ENCODE peak calls at places on chromosomes 1 and 21, in seven cellular contexts. S is NB4, E is esophagus squamous epithelium, H is heart left ventricle, J is stomach, X is A549, V is adrenal gland. C is an unnamed sample.

GRCh38 chr1:77759090-77760028 is at the start of gene USP33:
- DNase-seq in S (peak), E (peak), H (peak), J (peak), X (peak), V (peak), C (peak)

GRCh38 chr1:17883662-17884395 is 128.7 kb downstream of the ACTL8 start:
- DNase-seq in S (no peak), E (no peak), H (no peak), J (no peak), X (no peak), V (no peak), C (no peak)

GRCh38 chr1:77655431-77655974 is 27.0 kb downstream of the ZZZ3 start:
- DNase-seq in S (no peak), E (no peak), H (no peak), J (no peak), X (peak), V (no peak), C (no peak)

GRCh38 chr1:208921259-208921658 is 662.3 kb upstream of the CAMK1G start:
- DNase-seq in S (no peak), E (no peak), H (no peak), J (no peak), X (no peak), V (no peak), C (no peak)

GRCh38 chr1:41533016-41533730 is 48.7 kb upstream of the EDN2 start:
- DNase-seq in S (no peak), E (no peak), H (peak), J (no peak), X (no peak), V (no peak), C (no peak)

GRCh38 chr1:179353546-179353945 is 12.2 kb upstream of the AXDND1 start:
- DNase-seq in S (no peak), E (no peak), H (peak), J (no peak), X (no peak), V (no peak), C (peak)

GRCh38 chr21:45655071-45655470 is 11.5 kb downstream of the PCBP3 start:
- DNase-seq in S (no peak), E (no peak), H (no peak), J (no peak), X (no peak), V (no peak), C (no peak)

GRCh38 chr1:76291186-76291585 is 216.6 kb downstream of the ST6GALNAC3 start:
- DNase-seq in S (no peak), E (no peak), H (no peak), J (no peak), X (no peak), V (no peak), C (no peak)

GRCh38 chr1:89942825-89943658 is 51.9 kb upstream of the ZNF326 start:
- DNase-seq in S (peak), E (no peak), H (no peak), J (no peak), X (peak), V (no peak), C (no peak)

GRCh38 chr21:38984982-38985422 is 179.3 kb downstream of the ETS2 start:
- DNase-seq in S (peak), E (no peak), H (no peak), J (no peak), X (no peak), V (no peak), C (peak)

GRCh38 chr1:12056331-12056841 is 6.7 kb upstream of the TNFRSF8 start:
- DNase-seq in S (no peak), E (no peak), H (no peak), J (no peak), X (no peak), V (no peak), C (no peak)

GRCh38 chr1:13794231-13795187 is 94.5 kb downstream of the PRDM2 start:
- DNase-seq in S (no peak), E (no peak), H (no peak), J (no peak), X (no peak), V (no peak), C (no peak)

GRCh38 chr1:18300376-18300775 is 180.4 kb upstream of the KLHDC7A start:
- DNase-seq in S (no peak), E (no peak), H (no peak), J (no peak), X (no peak), V (no peak), C (no peak)

GRCh38 chr21:45415943-45416611 is 11.1 kb downstream of the COL18A1 start:
- DNase-seq in S (no peak), E (no peak), H (peak), J (no peak), X (no peak), V (peak), C (peak)

GRCh38 chr1:218686258-218686657 is 341.1 kb downstream of the TGFB2 start:
- DNase-seq in S (no peak), E (no peak), H (no peak), J (no peak), X (no peak), V (no peak), C (no peak)

GRCh38 chr1:155064813-155065436 is 1.4 kb downstream of the EFNA4 start:
- DNase-seq in S (no peak), E (no peak), H (no peak), J (no peak), X (no peak), V (peak), C (no peak)

GRCh38 chr1:162854245-162854860 is 6.6 kb downstream of the CCDC190 start:
- DNase-seq in S (peak), E (no peak), H (peak), J (peak), X (peak), V (peak), C (peak)

GRCh38 chr21:25831300-25831699 is 96.5 kb downstream of the GABPA start:
- DNase-seq in S (no peak), E (no peak), H (no peak), J (no peak), X (no peak), V (no peak), C (no peak)

GRCh38 chr1:103162360-103162759 is 54.0 kb upstream of the COL11A1 start:
- DNase-seq in S (peak), E (no peak), H (no peak), J (no peak), X (no peak), V (no peak), C (no peak)

GRCh38 chr1:41020109-41020576 is 1.4 kb downstream of the SLFNL1 start:
- DNase-seq in S (no peak), E (no peak), H (no peak), J (no peak), X (no peak), V (no peak), C (no peak)

GRCh38 chr1:54591127-54591756 is 32.1 kb downstream of the FAM151A start:
- DNase-seq in S (no peak), E (no peak), H (no peak), J (no peak), X (no peak), V (no peak), C (no peak)

GRCh38 chr1:77406661-77407060 is 124.8 kb downstream of the AK5 start:
- DNase-seq in S (no peak), E (no peak), H (no peak), J (no peak), X (peak), V (no peak), C (no peak)

GRCh38 chr1:40384413-40384762 is 10.9 kb downstream of the SMAP2 start:
- DNase-seq in S (no peak), E (no peak), H (no peak), J (peak), X (no peak), V (no peak), C (no peak)

GRCh38 chr1:185316163-185317033 is 645 bp downstream of the IVNS1ABP start:
- DNase-seq in S (peak), E (peak), H (peak), J (peak), X (peak), V (peak), C (peak)

GRCh38 chr1:185318431-185319151 is 1.5 kb upstream of the IVNS1ABP start:
- DNase-seq in S (no peak), E (no peak), H (no peak), J (no peak), X (no peak), V (no peak), C (no peak)

GRCh38 chr1:185315364-185316108 is 1.5 kb downstream of the IVNS1ABP start:
- DNase-seq in S (peak), E (no peak), H (no peak), J (peak), X (no peak), V (no peak), C (no peak)

GRCh38 chr1:185317886-185318310 is 855 bp upstream of the IVNS1ABP start:
- DNase-seq in S (no peak), E (peak), H (peak), J (peak), X (peak), V (peak), C (no peak)

DNA sequence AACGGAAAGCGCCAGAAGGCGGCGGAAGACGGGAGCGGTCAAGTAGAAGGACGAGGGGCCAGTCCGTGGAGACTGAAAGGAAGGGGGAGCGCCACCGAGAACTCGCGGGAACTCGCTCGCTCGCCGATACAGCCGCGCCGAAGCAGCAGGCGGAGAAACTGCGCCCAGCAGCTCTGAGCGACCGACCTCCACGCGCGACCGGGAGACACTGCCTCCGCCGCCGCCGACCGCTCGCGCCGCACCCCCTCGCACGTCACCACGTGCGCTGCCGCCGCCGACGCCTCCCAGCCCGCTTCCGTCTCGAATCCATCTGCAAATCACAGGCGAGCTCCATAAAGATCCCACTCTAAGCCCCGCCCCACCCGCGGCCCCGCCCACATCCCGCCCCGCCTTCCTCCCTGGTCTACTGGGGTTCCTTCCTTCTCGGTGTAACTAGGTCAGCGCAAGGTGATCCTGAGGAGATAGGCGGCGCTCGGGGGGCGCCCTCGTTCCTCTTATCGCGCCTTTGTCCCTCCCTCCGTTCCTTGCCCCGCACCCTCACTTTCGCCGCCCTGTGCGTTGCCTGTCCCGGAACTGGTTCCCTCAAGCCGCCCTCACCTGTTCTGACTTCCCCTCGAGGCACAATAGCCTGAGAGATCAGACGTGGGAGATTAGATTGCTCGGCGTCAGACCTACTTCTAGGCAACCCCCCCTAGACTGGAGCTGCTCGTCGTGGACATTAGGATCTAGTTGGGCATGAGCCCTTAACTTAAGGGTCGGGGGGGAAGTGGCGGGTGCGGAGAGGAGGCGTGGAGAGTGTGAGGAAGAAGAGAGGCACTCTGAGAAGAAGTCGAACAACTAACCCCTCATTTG is at the start of gene IVNS1ABP:
- DNase-seq in S (peak), E (peak), H (peak), J (peak), X (peak), V (peak), C (peak)
- TF ChIP-seq CTCF in S (peak), E (peak), H (no peak), J (peak), X (peak), V (no peak), C (no peak)

DNA sequence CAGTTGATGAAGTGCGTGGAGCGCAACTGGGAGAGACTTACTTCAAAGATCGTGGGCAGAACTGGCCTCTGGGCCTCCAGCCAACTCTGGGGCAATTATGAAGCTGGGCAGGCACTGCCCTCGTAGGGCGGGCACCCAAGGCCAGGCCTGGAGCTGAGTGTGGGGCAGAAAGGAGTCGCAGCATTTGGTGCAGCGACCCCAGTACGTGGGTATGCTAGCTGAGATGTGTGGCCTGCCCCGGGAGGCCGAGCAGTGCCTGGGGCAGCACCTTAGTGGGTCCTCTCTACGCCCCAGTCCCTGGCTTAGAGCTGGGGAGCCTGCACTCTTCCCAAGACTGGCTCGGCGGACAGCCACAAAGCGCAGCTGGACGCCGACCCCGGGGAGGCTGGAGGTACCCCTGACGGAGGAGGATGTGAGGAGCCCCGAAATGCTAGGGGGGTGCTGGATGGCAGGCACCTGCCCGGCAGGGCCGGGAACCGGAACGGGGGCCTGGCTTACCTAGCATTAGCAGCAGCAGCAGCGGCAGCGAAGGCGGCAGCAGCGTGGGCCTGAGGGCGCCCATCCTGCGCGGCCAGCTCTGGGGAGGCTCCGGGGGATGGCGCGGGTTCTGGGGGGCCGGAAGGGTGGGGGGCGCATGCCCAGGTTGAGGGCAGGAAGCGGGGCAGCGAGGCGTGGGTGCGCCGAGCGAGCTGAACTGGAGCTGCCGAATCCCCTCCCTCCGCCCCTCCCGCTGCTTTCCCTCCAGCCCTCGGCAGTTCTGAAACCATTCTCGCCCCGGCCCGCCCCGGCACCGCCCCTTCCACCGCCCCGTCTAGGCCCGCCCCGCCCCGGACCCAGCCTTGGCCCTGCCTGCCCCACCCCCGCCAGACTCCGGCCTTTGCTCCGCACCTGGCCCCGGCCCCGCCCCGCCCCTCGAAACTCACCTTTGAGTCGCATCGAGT is at the start of gene IGSF8:
- DNase-seq in S (peak), E (peak), H (peak), J (peak), X (peak), V (peak), C (peak)
- TF ChIP-seq POLR2A in S (peak), E (no peak), H (peak), J (no peak), X (no peak), V (peak), C (peak)

GRCh38 chr1:171934664-171935063 is 93.4 kb downstream of the DNM3 start:
- DNase-seq in S (no peak), E (no peak), H (no peak), J (no peak), X (no peak), V (no peak), C (no peak)

GRCh38 chr1:171931752-171932151 is 90.5 kb downstream of the DNM3 start:
- DNase-seq in S (no peak), E (no peak), H (no peak), J (no peak), X (no peak), V (no peak), C (no peak)

GRCh38 chr1:171935086-171935485 is 93.8 kb downstream of the DNM3 start:
- DNase-seq in S (no peak), E (no peak), H (no peak), J (no peak), X (no peak), V (no peak), C (no peak)

GRCh38 chr1:171929121-171929520 is 87.8 kb downstream of the DNM3 start:
- DNase-seq in S (no peak), E (no peak), H (no peak), J (no peak), X (no peak), V (no peak), C (no peak)
- TF ChIP-seq CTCF in S (no peak), E (no peak), H (no peak), J (no peak), X (no peak), V (no peak), C (no peak)

DNA sequence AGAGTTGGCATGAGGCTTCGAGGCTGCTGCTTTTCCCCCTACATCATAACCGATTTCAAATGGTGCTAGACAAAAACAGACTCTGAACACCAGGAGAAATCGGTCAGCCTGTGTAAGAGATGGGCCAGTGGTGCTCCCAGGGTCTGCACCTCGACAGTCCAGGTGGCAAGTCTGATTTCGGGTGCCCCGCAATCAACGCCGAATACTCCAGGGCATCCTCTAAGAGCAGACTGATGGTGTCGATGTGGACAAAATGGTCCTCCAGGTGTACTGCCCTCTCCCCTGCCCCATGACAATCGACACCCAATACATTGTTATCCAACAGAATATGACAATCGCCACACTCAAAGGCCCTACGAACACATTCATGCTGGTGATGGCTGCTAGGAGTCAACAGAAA is 50.0 kb downstream of the CD46 start:
- DNase-seq in S (no peak), E (no peak), H (no peak), J (no peak), X (no peak), V (no peak), C (no peak)
- TF ChIP-seq POLR2A in S (no peak), E (no peak), H (no peak), J (no peak), X (no peak), V (no peak), C (no peak)

GRCh38 chr1:3911981-3912808 is 12.1 kb upstream of the C1orf174 start:
- DNase-seq in S (no peak), E (no peak), H (no peak), J (no peak), X (no peak), V (no peak), C (no peak)

GRCh38 chr1:3910049-3910731 is 10.1 kb upstream of the C1orf174 start:
- DNase-seq in S (no peak), E (no peak), H (no peak), J (no peak), X (no peak), V (no peak), C (no peak)

GRCh38 chr1:3909615-3910014 is 9.5 kb upstream of the C1orf174 start:
- DNase-seq in S (no peak), E (no peak), H (no peak), J (no peak), X (no peak), V (no peak), C (no peak)

GRCh38 chr1:3911521-3911845 is 11.4 kb upstream of the C1orf174 start:
- DNase-seq in S (no peak), E (no peak), H (no peak), J (no peak), X (no peak), V (no peak), C (no peak)

GRCh38 chr1:3910769-3911520 is 10.9 kb upstream of the C1orf174 start:
- DNase-seq in S (peak), E (no peak), H (peak), J (peak), X (peak), V (peak), C (peak)
- TF ChIP-seq CTCF in S (peak), E (peak), H (peak), J (peak), X (peak), V (peak), C (no peak)

DNA sequence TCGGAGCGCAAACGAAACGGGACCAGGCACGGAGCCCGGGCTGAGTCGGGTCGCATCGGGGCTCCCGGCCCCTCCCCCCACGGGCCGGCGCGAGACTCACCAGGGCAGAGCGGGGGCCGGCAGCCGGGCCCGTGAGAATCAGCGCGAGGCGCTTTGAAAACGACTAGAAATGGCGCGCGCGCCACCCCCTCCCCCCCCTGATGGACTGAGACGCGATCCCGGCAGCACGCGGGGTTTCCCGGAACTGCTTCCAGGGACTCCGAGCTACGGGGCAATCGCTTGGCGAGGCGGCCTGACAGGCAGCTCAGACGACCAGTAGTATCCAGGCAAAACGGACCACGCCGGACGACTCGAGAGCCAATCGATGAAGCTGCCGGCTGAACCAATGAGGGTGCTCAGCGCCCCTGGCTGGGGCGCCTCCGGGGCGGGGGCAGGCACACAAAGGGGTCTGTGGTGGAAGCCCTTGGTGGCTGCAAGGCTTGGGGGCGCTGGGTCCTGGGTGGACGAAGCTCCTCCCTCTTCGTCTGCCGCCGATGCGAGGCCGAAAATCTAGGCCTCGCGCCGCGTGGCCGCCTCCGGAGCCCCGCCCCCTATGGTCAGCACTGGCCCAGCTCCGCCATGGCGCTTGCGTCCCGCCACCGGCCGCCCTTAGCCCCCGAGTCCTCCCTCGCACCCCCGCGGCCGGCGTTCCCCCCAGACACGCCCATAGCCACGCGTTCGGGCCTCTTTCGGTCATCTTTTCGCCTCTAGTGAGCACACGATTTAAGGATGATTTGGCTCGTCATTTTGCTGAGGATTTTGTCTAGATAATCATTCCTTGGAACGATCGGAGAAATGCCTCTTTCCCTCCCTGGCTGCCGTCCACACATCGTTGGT is at the start of gene HNRNPR:
- DNase-seq in S (peak), E (peak), H (peak), J (peak), X (peak), V (peak), C (peak)
- TF ChIP-seq POLR2A in S (peak), E (peak), H (peak), J (no peak), X (peak), V (peak), C (peak)

GRCh38 chr1:65265296-65266271 is 43.8 kb upstream of the DNAJC6 start:
- DNase-seq in S (no peak), E (no peak), H (peak), J (peak), X (no peak), V (peak), C (peak)
- TF ChIP-seq CTCF in S (no peak), E (no peak), H (peak), J (peak), X (no peak), V (no peak), C (no peak)

DNA sequence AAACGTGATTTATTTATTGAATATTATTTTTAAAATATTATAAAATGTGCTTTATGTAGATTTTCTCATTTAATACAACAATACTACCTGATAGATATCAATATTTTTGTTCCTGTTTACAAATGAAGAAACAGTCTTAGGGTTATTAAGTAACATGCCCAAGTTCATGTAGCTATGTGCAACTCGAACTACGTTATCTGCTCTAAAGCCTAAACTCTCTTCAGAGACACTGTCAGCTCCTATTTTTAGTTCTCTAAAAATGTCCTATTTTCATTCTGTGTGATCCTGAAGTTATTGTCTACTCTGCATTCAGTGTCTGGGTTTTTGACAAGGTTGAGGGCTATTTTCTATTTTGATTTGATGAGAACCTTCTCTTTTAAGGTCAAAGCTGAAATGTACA is 550.1 kb upstream of the B3GALT2 start:
- DNase-seq in S (no peak), E (no peak), H (no peak), J (no peak), X (no peak), V (no peak), C (no peak)
- TF ChIP-seq POLR2A in S (no peak), E (no peak), H (no peak), J (no peak), X (no peak), V (no peak), C (no peak)

C was measured in ovary.